ENCODE peak calls at places on chromosome 16, in five cellular contexts. C is AG10803, K is nephron progenitor cell, W is type B pancreatic cell, X is GM13977. B is an unnamed sample.

GRCh38 chr16:28192811-28193529 is 18.8 kb downstream of the XPO6 start:
- DNase-seq in C (no peak), K (no peak), W (no peak), X (peak), B (peak)

GRCh38 chr16:22299036-22299435 is 1.8 kb downstream of the POLR3E start:
- DNase-seq in C (no peak), K (no peak), W (no peak), X (no peak), B (no peak)

GRCh38 chr16:24482681-24483202 is 56.6 kb upstream of the RBBP6 start:
- DNase-seq in C (no peak), K (no peak), W (no peak), X (no peak), B (no peak)

GRCh38 chr16:48383877-48384304 is 1.3 kb downstream of the SIAH1 start:
- DNase-seq in C (no peak), K (peak), W (no peak), X (peak), B (no peak)

GRCh38 chr16:54213322-54213721 is 73.3 kb downstream of the IRX3 start:
- DNase-seq in C (no peak), K (no peak), W (no peak), X (no peak), B (no peak)

GRCh38 chr16:57755726-57756423 is 20.3 kb downstream of the KATNB1 start:
- DNase-seq in C (no peak), K (no peak), W (no peak), X (no peak), B (no peak)

GRCh38 chr16:64428463-64428862 is 693.4 kb downstream of the CDH11 start:
- DNase-seq in C (peak), K (no peak), W (no peak), X (no peak), B (no peak)

GRCh38 chr16:46923513-46924295 is 39.5 kb downstream of the GPT2 start:
- DNase-seq in C (no peak), K (no peak), W (no peak), X (no peak), B (no peak)

GRCh38 chr16:30354423-30355143 is 525 bp downstream of the CD2BP2 start:
- DNase-seq in C (no peak), K (peak), W (no peak), X (no peak), B (no peak)

GRCh38 chr16:55809386-55809785 is 23.5 kb downstream of the CES1 start:
- DNase-seq in C (no peak), K (no peak), W (no peak), X (no peak), B (no peak)

GRCh38 chr16:72401079-72401361 is 229.1 kb upstream of the PMFBP1 start:
- DNase-seq in C (no peak), K (no peak), W (no peak), X (no peak), B (no peak)

GRCh38 chr16:17277981-17278381 is 192.8 kb downstream of the XYLT1 start:
- DNase-seq in C (no peak), K (peak), W (no peak), X (peak), B (peak)

GRCh38 chr16:23784811-23785447 is 30.1 kb downstream of the CHP2 start:
- DNase-seq in C (no peak), K (no peak), W (no peak), X (no peak), B (no peak)

GRCh38 chr16:56263711-56264608 is 72.7 kb downstream of the GNAO1 start:
- DNase-seq in C (no peak), K (peak), W (no peak), X (no peak), B (no peak)

GRCh38 chr16:61074324-61074723 is 961.9 kb downstream of the CDH8 start:
- DNase-seq in C (no peak), K (no peak), W (no peak), X (no peak), B (no peak)

GRCh38 chr16:14070877-14071575 is at the start of gene MRTFB:
- DNase-seq in C (peak), K (peak), W (peak), X (peak), B (peak)

DNA sequence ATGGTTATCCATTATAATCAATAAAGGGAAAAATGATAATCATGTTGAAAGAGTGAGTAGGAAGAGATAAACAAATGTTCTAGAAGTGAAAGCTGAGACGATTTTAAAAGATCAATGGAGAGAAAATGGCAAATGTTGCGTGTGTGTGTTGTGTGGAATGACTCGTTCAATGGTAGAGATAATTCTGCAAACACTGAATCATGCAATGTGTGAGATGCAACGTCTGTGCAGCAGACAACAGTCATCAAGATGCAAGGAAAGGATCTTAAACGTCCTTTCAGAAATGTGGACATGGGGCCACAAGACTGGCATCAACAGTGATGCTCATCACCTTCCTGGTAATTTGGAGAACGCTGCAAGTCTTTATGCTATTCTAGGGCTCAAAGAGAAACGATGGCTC is 124.4 kb downstream of the CDYL2 start:
- DNase-seq in C (no peak), K (no peak), W (no peak), X (no peak), B (no peak)
- TF ChIP-seq CTCF in C (no peak), K (no peak), W (no peak), X (no peak), B (no peak)

DNA sequence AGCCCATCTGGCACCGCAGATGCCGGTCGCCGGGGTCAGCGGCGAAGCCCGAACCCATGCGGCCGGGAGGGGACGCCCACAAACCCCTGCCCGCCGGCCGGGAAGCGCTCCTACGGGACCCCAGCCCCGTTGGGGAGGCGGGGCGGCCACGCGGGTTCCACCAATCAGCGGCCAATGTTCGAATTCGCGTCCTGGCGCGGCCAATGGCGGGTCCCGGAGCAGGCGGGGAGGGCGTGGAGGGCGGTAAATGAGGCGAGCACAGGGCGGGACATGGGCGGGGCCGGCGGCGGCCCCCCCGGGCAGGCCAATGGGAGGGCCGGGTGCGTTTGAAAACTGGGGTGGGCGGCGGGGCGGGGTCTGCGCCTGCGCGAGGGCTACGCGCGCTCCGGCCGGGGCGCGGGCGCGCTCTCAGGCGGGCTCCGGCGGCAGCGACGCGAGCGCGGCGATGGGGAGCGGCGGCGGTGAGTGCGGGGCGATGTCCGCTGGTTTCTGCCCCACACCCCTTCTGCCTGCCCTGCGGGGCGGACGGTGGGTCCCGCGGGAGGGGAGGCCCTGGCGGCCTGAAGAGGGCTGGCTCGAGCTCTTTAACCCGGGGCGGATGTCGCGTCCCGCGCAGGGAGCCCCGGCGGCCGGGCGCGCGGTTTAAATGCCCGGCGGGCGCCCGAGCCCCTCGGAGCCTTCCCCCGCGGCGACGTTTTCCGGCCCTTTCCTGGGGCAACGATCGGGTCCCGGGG is at the start of gene CCNF:
- DNase-seq in C (peak), K (peak), W (peak), X (peak), B (peak)
- TF ChIP-seq CTCF in C (no peak), K (no peak), W (no peak), X (peak), B (no peak)

GRCh38 chr16:84746875-84747274 is 47.1 kb downstream of the USP10 start:
- DNase-seq in C (no peak), K (no peak), W (no peak), X (no peak), B (no peak)
- TF ChIP-seq CTCF in C (peak), K (peak), W (peak), X (peak), B (no peak)

GRCh38 chr16:11253009-11253994 is 2.7 kb downstream of the SOCS1 start:
- DNase-seq in C (peak), K (no peak), W (no peak), X (peak), B (no peak)

GRCh38 chr16:11255737-11256656 is at the start of gene SOCS1:
- DNase-seq in C (peak), K (peak), W (peak), X (peak), B (peak)

GRCh38 chr16:11256657-11257130 is 690 bp upstream of the SOCS1 start:
- DNase-seq in C (peak), K (peak), W (peak), X (no peak), B (no peak)

GRCh38 chr16:11253995-11254912 is 1.8 kb downstream of the SOCS1 start:
- DNase-seq in C (no peak), K (no peak), W (no peak), X (no peak), B (no peak)

GRCh38 chr16:11254913-11255736 is 879 bp downstream of the SOCS1 start:
- DNase-seq in C (peak), K (peak), W (no peak), X (peak), B (no peak)
- TF ChIP-seq CTCF in C (no peak), K (no peak), W (no peak), X (peak), B (peak)

GRCh38 chr16:89054714-89055113 is 38.9 kb upstream of the ACSF3 start:
- DNase-seq in C (no peak), K (no peak), W (no peak), X (no peak), B (no peak)

GRCh38 chr16:89054261-89054661 is 39.4 kb upstream of the ACSF3 start:
- DNase-seq in C (no peak), K (no peak), W (no peak), X (no peak), B (no peak)

GRCh38 chr16:89052191-89052787 is 41.4 kb upstream of the ACSF3 start:
- DNase-seq in C (no peak), K (no peak), W (no peak), X (no peak), B (no peak)

GRCh38 chr16:89052824-89053724 is 40.6 kb upstream of the ACSF3 start:
- DNase-seq in C (peak), K (no peak), W (no peak), X (no peak), B (no peak)

GRCh38 chr16:89053725-89054029 is 40.0 kb upstream of the ACSF3 start:
- DNase-seq in C (no peak), K (no peak), W (no peak), X (no peak), B (no peak)
- TF ChIP-seq CTCF in C (no peak), K (no peak), W (no peak), X (no peak), B (no peak)

GRCh38 chr16:77987772-77988171 is 34.6 kb upstream of the CLEC3A start:
- DNase-seq in C (no peak), K (no peak), W (no peak), X (no peak), B (no peak)

GRCh38 chr16:77993111-77993571 is 29.2 kb upstream of the CLEC3A start:
- DNase-seq in C (peak), K (no peak), W (no peak), X (no peak), B (no peak)

GRCh38 chr16:77993586-77993985 is 28.8 kb upstream of the CLEC3A start:
- DNase-seq in C (peak), K (no peak), W (no peak), X (no peak), B (no peak)

GRCh38 chr16:77995843-77996455 is 26.4 kb upstream of the CLEC3A start:
- DNase-seq in C (no peak), K (no peak), W (no peak), X (no peak), B (no peak)

GRCh38 chr16:77991701-77992100 is 30.6 kb upstream of the CLEC3A start:
- DNase-seq in C (no peak), K (no peak), W (no peak), X (no peak), B (no peak)
- TF ChIP-seq CTCF in C (no peak), K (no peak), W (no peak), X (no peak), B (no peak)

GRCh38 chr16:85720319-85720637 is 30.6 kb downstream of the C16orf74 start:
- DNase-seq in C (peak), K (no peak), W (no peak), X (no peak), B (no peak)

GRCh38 chr16:85717393-85718152 is 28.8 kb upstream of the GINS2 start:
- DNase-seq in C (peak), K (peak), W (peak), X (peak), B (peak)

GRCh38 chr16:85719605-85720318 is 31.0 kb upstream of the GINS2 start:
- DNase-seq in C (no peak), K (no peak), W (no peak), X (no peak), B (no peak)

GRCh38 chr16:85718153-85718477 is 29.4 kb upstream of the GINS2 start:
- DNase-seq in C (no peak), K (no peak), W (no peak), X (no peak), B (no peak)

DNA sequence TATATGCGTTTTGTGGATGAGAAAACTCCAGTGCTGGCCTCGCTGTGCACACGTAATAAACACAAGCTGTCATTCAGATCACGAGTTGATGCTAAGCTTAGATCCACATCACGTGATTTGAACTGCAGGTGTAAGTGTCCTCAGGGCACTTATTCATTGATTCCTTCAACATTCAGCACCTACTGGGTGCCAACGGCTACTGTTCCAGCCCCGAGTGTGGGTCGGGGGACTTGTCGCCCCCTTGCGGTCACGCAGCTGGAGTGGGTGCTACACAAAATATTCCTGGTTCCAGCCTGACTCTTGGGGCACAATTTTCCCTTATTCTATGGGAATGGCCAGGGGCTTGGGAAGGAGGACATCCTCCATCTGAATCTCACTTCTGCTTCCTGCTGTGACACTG is 29.9 kb upstream of the GINS2 start:
- DNase-seq in C (no peak), K (peak), W (no peak), X (no peak), B (peak)
- TF ChIP-seq CTCF in C (peak), K (peak), W (peak), X (peak), B (peak)

DNA sequence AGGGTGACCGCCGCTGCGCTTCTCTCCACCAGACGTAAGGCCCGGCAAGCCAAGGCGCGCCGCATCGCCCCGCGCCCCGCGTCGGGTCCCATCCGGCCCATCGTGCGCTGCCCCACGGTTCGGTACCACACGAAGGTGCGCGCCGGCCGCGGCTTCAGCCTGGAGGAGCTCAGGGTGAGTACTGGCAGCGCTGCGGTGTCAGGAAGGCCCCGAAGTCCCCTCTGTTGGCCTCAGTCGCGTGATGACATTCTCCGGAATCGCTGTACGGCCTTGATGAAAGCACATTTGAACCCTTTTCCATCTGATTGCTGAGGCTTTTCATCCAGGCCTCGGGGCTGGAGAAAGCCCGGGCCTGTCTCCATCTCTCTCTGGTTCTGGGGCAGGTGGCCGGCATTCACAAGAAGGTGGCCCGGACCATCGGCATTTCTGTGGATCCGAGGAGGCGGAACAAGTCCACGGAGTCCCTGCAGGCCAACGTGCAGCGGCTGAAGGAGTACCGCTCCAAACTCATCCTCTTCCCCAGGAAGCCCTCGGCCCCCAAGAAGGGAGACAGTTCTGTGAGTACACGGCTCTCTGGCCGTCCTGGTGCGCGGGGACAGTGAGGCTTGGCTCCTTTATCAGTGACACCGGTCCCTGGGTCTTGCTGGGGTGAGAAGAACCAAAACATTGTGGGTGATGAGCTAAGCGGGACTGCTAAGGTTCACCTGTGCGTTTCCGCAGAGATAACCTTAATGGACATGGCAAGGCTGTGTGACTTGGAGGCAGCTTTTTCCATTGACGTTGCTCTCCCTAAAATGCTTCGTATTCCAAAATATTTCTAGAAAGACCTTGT is 929 bp downstream of the RPL13 start:
- DNase-seq in C (no peak), K (no peak), W (no peak), X (no peak), B (no peak)
- TF ChIP-seq CTCF in C (no peak), K (no peak), W (no peak), X (no peak), B (no peak)

DNA sequence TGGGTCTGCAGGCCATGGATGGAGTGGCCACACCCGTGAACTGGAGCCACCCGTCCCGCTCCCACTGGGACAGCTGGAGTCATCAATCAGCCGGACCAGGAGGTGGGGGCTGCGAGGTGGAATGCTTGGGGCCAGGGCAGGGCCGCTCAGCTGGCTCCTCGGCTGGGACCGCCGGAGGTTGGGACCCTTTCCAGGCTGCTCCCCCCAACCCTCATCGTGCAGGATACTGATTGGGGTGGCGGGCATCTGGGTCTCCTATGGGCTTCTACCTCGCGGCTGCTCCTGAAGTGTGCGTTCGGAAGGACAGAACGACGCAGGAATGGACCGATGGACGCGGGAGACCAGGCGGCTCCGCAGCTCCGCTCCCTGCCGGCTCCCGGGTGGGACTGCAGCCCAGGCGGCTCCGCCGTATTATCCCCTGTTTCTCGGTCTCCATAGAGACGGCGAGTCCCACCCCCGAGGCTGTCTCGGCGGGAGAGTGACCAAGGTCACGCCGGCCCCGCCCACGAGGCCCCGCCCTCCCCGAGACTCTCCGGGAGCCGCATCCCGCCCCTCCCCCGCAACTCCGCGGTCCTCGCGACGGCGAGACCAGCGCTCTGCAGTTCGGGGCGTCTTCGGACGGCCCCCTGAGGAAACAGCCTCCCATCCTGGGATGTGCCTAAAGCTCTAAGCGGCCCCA is at the start of gene TPPP3:
- DNase-seq in C (peak), K (peak), W (peak), X (peak), B (no peak)
- TF ChIP-seq CTCF in C (peak), K (peak), W (peak), X (peak), B (no peak)

B was measured in GM10248.